ENCODE peak calls at places on chromosomes 12 and 14, in nine cellular contexts. J, R, N, A, Y, B, E, D and K are unnamed samples.

GRCh38 chr14:64878775-64879634 is 702 bp downstream of the SPTB start:
- DNase-seq in J (peak), R (peak), N (peak), A (no peak), Y (peak), B (no peak), E (no peak), D (peak), K (peak)

GRCh38 chr14:67411820-67412421 is at the start of gene PLEK2:
- DNase-seq in J (peak), R (no peak), N (no peak), A (peak), Y (peak), B (peak), E (peak), D (no peak), K (no peak)

GRCh38 chr12:85755760-85756159 is 80.4 kb downstream of the RASSF9 start:
- DNase-seq in J (no peak), R (no peak), N (no peak), A (no peak), Y (no peak), B (no peak), E (no peak), D (no peak), K (no peak)

GRCh38 chr14:70955543-70956480 is 48.6 kb downstream of the PCNX1 start:
- DNase-seq in J (no peak), R (no peak), N (no peak), A (peak), Y (peak), B (no peak), E (no peak), D (no peak), K (peak)

GRCh38 chr14:61451891-61452400 is 130.6 kb downstream of the PRKCH start:
- DNase-seq in J (no peak), R (no peak), N (no peak), A (no peak), Y (no peak), B (no peak), E (no peak), D (no peak), K (no peak)

GRCh38 chr12:103397536-103397935 is 98.2 kb downstream of the C12orf42 start:
- DNase-seq in J (no peak), R (no peak), N (no peak), A (no peak), Y (no peak), B (no peak), E (no peak), D (no peak), K (no peak)

GRCh38 chr12:116343331-116343884 is 65.9 kb upstream of the MED13L start:
- DNase-seq in J (no peak), R (no peak), N (no peak), A (no peak), Y (no peak), B (no peak), E (no peak), D (no peak), K (no peak)

GRCh38 chr14:71319646-71320045 is 412.4 kb downstream of the PCNX1 start:
- DNase-seq in J (peak), R (no peak), N (no peak), A (no peak), Y (no peak), B (no peak), E (no peak), D (no peak), K (peak)

GRCh38 chr14:90626550-90626949 is 189.7 kb downstream of the TTC7B start:
- DNase-seq in J (no peak), R (no peak), N (no peak), A (no peak), Y (no peak), B (no peak), E (no peak), D (no peak), K (no peak)

GRCh38 chr12:128823216-128823915 is 392 bp downstream of the SLC15A4 start:
- DNase-seq in J (peak), R (peak), N (peak), A (peak), Y (peak), B (peak), E (peak), D (peak), K (peak)

GRCh38 chr12:113002155-113002554 is 23.8 kb downstream of the OAS2 start:
- DNase-seq in J (no peak), R (no peak), N (no peak), A (no peak), Y (no peak), B (no peak), E (no peak), D (no peak), K (peak)

GRCh38 chr12:51752490-51752889 is 96.0 kb downstream of the FIGNL2 start:
- DNase-seq in J (peak), R (peak), N (no peak), A (no peak), Y (no peak), B (no peak), E (peak), D (peak), K (peak)

GRCh38 chr14:22545842-22546721 is 42.9 kb downstream of the DAD1 start:
- DNase-seq in J (peak), R (no peak), N (peak), A (no peak), Y (peak), B (no peak), E (no peak), D (peak), K (no peak)

GRCh38 chr14:93173943-93174395 is 10.7 kb downstream of the MOAP1 start:
- DNase-seq in J (no peak), R (peak), N (no peak), A (no peak), Y (no peak), B (no peak), E (no peak), D (no peak), K (no peak)

GRCh38 chr12:82870825-82871377 is 184.2 kb downstream of the TMTC2 start:
- DNase-seq in J (no peak), R (no peak), N (no peak), A (no peak), Y (no peak), B (no peak), E (no peak), D (no peak), K (no peak)

GRCh38 chr12:3164454-3165310 is 87.5 kb downstream of the TSPAN9 start:
- DNase-seq in J (no peak), R (no peak), N (no peak), A (no peak), Y (no peak), B (no peak), E (no peak), D (no peak), K (no peak)

GRCh38 chr12:132123970-132124765 is 20.0 kb downstream of the DDX51 start:
- DNase-seq in J (no peak), R (no peak), N (no peak), A (no peak), Y (no peak), B (no peak), E (no peak), D (no peak), K (no peak)

GRCh38 chr14:95547626-95548327 is 12.9 kb downstream of the GLRX5 start:
- DNase-seq in J (no peak), R (no peak), N (no peak), A (no peak), Y (no peak), B (no peak), E (no peak), D (peak), K (no peak)

GRCh38 chr12:2013527-2014223 is 9.4 kb upstream of the DCP1B start:
- DNase-seq in J (no peak), R (no peak), N (no peak), A (no peak), Y (no peak), B (no peak), E (no peak), D (peak), K (no peak)